ENCODE peak calls at places on chromosome 9, in nine cellular contexts. S is NCI-H1436; A is iPS DF 19.7; H is C1 segment of cervical spinal cord; F is HTR-8/SVneo; C is stimulated activated CD4-positive, alpha-beta T cell treated with anti-CD3 and anti-CD28 coated beads, Interleukin-1b, Interleukin-23, amount 100 ng/mL, for 48 hours; W is foreskin fibroblast; K is stromal cell of bone marrow; D is NCI-H1930. T is an unnamed sample.

GRCh38 chr9:137438591-137439157 is 2.5 kb downstream of the ENTPD8 start:
- DNase-seq in S (no peak), A (no peak), H (no peak), F (no peak), C (no peak), W (no peak), K (no peak), D (no peak), T (no peak)

GRCh38 chr9:14057347-14058077 is 256.4 kb downstream of the NFIB start:
- DNase-seq in S (no peak), A (no peak), H (no peak), F (peak; percentile 18), C (no peak), W (no peak), K (no peak), D (no peak), T (no peak)

GRCh38 chr9:82584349-82584846 is 478.5 kb downstream of the RASEF start:
- DNase-seq in S (no peak), A (no peak), H (no peak), F (no peak), C (no peak), W (peak; percentile 43), K (no peak), D (no peak), T (no peak)

GRCh38 chr9:87387351-87388055 is 110.2 kb upstream of the DAPK1 start:
- DNase-seq in S (no peak), A (no peak), H (no peak), F (no peak), C (no peak), W (no peak), K (no peak), D (no peak), T (no peak)

GRCh38 chr9:114231218-114232090 is 76.1 kb downstream of the COL27A1 start:
- DNase-seq in S (no peak), A (no peak), H (no peak), F (no peak), C (no peak), W (no peak), K (no peak), D (no peak), T (no peak)

GRCh38 chr9:126511426-126511825 is 102.3 kb upstream of the LMX1B start:
- DNase-seq in S (no peak), A (no peak), H (no peak), F (no peak), C (no peak), W (no peak), K (no peak), D (no peak), T (no peak)

GRCh38 chr9:69325409-69326212 is 596 bp downstream of the ENTREP1 start:
- DNase-seq in S (no peak), A (no peak), H (no peak), F (peak; percentile 5), C (no peak), W (peak; percentile 18), K (no peak), D (no peak), T (no peak)

GRCh38 chr9:123928471-123929176 is 1.3 kb downstream of the DENND1A start:
- DNase-seq in S (no peak), A (no peak), H (no peak), F (no peak), C (no peak), W (peak; percentile 79), K (no peak), D (no peak), T (no peak)

GRCh38 chr9:86735772-86736458 is 211.4 kb downstream of the GAS1 start:
- DNase-seq in S (no peak), A (no peak), H (no peak), F (no peak), C (no peak), W (peak; percentile 66), K (no peak), D (no peak), T (no peak)

GRCh38 chr9:108511200-108511756 is 344.5 kb downstream of the ACTL7B start:
- DNase-seq in S (no peak), A (no peak), H (no peak), F (no peak), C (no peak), W (peak; percentile 90), K (peak; percentile 77), D (no peak), T (no peak)

GRCh38 chr9:38183994-38184568 is 115.1 kb upstream of the SHB start:
- DNase-seq in S (no peak), A (peak; percentile 33), H (no peak), F (no peak), C (no peak), W (peak; percentile 7), K (peak; percentile 33), D (no peak), T (no peak)

GRCh38 chr9:73176450-73176875 is 24.8 kb downstream of the ANXA1 start:
- DNase-seq in S (no peak), A (no peak), H (no peak), F (peak; percentile 24), C (no peak), W (peak; percentile 56), K (no peak), D (no peak), T (no peak)

GRCh38 chr9:137691648-137692357 is 73.0 kb downstream of the EHMT1 start:
- DNase-seq in S (no peak), A (no peak), H (no peak), F (no peak), C (no peak), W (no peak), K (no peak), D (no peak), T (no peak)

GRCh38 chr9:131562032-131562959 is 17.0 kb downstream of the PRRT1B start:
- DNase-seq in S (no peak), A (no peak), H (no peak), F (peak; percentile 20), C (no peak), W (no peak), K (no peak), D (no peak), T (no peak)

GRCh38 chr9:92728831-92729734 is 35.5 kb downstream of the BICD2 start:
- DNase-seq in S (no peak), A (no peak), H (no peak), F (no peak), C (no peak), W (peak; percentile 61), K (no peak), D (no peak), T (peak; percentile 13)

GRCh38 chr9:113508111-113508749 is 44.7 kb downstream of the RGS3 start:
- DNase-seq in S (no peak), A (no peak), H (no peak), F (no peak), C (no peak), W (no peak), K (no peak), D (no peak), T (no peak)

GRCh38 chr9:98822661-98823060 is 15.2 kb downstream of the GALNT12 start:
- DNase-seq in S (no peak), A (no peak), H (no peak), F (no peak), C (no peak), W (no peak), K (no peak), D (no peak), T (no peak)

GRCh38 chr9:137550241-137550621 is at the start of gene PNPLA7:
- DNase-seq in S (peak; percentile 37), A (no peak), H (no peak), F (peak; percentile 68), C (peak; percentile 47), W (peak; percentile 89), K (peak; percentile 41), D (peak; percentile 60), T (peak; percentile 93)

GRCh38 chr9:127931092-127931881 is 710 bp upstream of the PIP5KL1 start:
- DNase-seq in S (peak; percentile 40), A (no peak), H (no peak), F (peak; percentile 32), C (no peak), W (peak; percentile 80), K (peak; percentile 77), D (no peak), T (peak; percentile 42)

GRCh38 chr9:93217706-93218105 is 33.8 kb downstream of the WNK2 start:
- DNase-seq in S (no peak), A (no peak), H (no peak), F (no peak), C (no peak), W (no peak), K (no peak), D (no peak), T (no peak)

GRCh38 chr9:4170231-4170630 is 129.6 kb downstream of the GLIS3 start:
- DNase-seq in S (no peak), A (no peak), H (no peak), F (no peak), C (no peak), W (peak; percentile 30), K (peak; percentile 17), D (no peak), T (no peak)

GRCh38 chr9:86324308-86324707 is 29.9 kb downstream of the TUT7 start:
- DNase-seq in S (no peak), A (no peak), H (no peak), F (no peak), C (no peak), W (peak; percentile 79), K (peak; percentile 41), D (no peak), T (no peak)

GRCh38 chr9:127950513-127951210 is 13.0 kb upstream of the DPM2 start:
- DNase-seq in S (no peak), A (no peak), H (no peak), F (no peak), C (no peak), W (no peak), K (no peak), D (no peak), T (no peak)

GRCh38 chr9:133188006-133188842 is 20.8 kb downstream of the OBP2B start:
- DNase-seq in S (peak; percentile 44), A (no peak), H (no peak), F (peak; percentile 27), C (no peak), W (no peak), K (no peak), D (no peak), T (peak; percentile 55)

GRCh38 chr9:19231126-19232035 is 888 bp downstream of the DENND4C start:
- DNase-seq in S (no peak), A (no peak), H (no peak), F (no peak), C (no peak), W (peak; percentile 33), K (no peak), D (no peak), T (no peak)

GRCh38 chr9:76215066-76215465 is 179.2 kb downstream of the RFK start:
- DNase-seq in S (no peak), A (no peak), H (no peak), F (peak; percentile 29), C (no peak), W (peak; percentile 93), K (peak; percentile 82), D (no peak), T (no peak)

GRCh38 chr9:132350861-132351315 is 3.9 kb downstream of the SETX start:
- DNase-seq in S (no peak), A (no peak), H (no peak), F (no peak), C (no peak), W (no peak), K (no peak), D (no peak), T (no peak)

GRCh38 chr9:133347515-133347984 is 381 bp downstream of the MED22 start:
- DNase-seq in S (no peak), A (no peak), H (no peak), F (no peak), C (no peak), W (peak; percentile 58), K (no peak), D (no peak), T (peak; percentile 58)

GRCh38 chr9:94697972-94698581 is 28.4 kb upstream of the AOPEP start:
- DNase-seq in S (no peak), A (no peak), H (no peak), F (no peak), C (no peak), W (no peak), K (peak; percentile 57), D (no peak), T (no peak)

GRCh38 chr9:134492281-134492691 is 149.3 kb upstream of the COL5A1 start:
- DNase-seq in S (no peak), A (no peak), H (no peak), F (no peak), C (no peak), W (peak; percentile 97), K (no peak), D (no peak), T (peak; percentile 80)

GRCh38 chr9:128419061-128419925 is 1.4 kb upstream of the CERCAM start:
- DNase-seq in S (peak; percentile 8), A (no peak), H (no peak), F (no peak), C (no peak), W (peak; percentile 54), K (no peak), D (peak; percentile 36), T (peak; percentile 90)

T was measured in NCI-H2171.